ENCODE peak calls at places on chromosomes 12 and 14, in six cellular contexts. L, E, G, A, C and R are unnamed samples.
A peak's percentile ranks its signal among the peaks of the same experiment; 100 is the strongest.

GRCh38 chr12:90940872-90941499 is 14.0 kb downstream of the CCER1 start:
- DNase-seq in L (no peak), C (peak; percentile 55), G (no peak), A (no peak), E (no peak), R (no peak)

GRCh38 chr14:39763402-39763890 is 331.2 kb upstream of the FBXO33 start:
- DNase-seq in L (no peak), A (peak; percentile 7), E (no peak), C (no peak), G (no peak), R (no peak)

GRCh38 chr12:127257366-127257935 is 1009.5 kb upstream of the TMEM132C start:
- DNase-seq in L (no peak), A (no peak), C (no peak), E (no peak), G (no peak), R (no peak)

GRCh38 chr12:49296836-49297694 is 2.1 kb downstream of the PRPH start:
- DNase-seq in A (no peak), C (peak; percentile 62), E (no peak), G (peak; percentile 81), L (no peak), R (peak; percentile 49)

GRCh38 chr14:61260939-61261776 is 20.0 kb downstream of the TMEM30B start:
- DNase-seq in C (peak; percentile 65), G (no peak), A (no peak), E (no peak), L (no peak), R (no peak)

GRCh38 chr12:64687816-64688599 is 71.2 kb downstream of the GNS start:
- DNase-seq in G (no peak), A (no peak), L (no peak), E (no peak), C (no peak), R (no peak)

GRCh38 chr12:42985506-42985905 is 396.0 kb upstream of the PRICKLE1 start:
- DNase-seq in E (no peak), C (no peak), A (no peak), G (no peak), L (no peak), R (no peak)

GRCh38 chr14:105050551-105050897 is 14.7 kb downstream of the GPR132 start:
- DNase-seq in L (no peak), E (no peak), G (no peak), C (peak; percentile 16), A (no peak), R (peak; percentile 84)

GRCh38 chr12:120365675-120366340 is 3.2 kb downstream of the MSI1 start:
- DNase-seq in L (no peak), E (no peak), A (no peak), C (no peak), G (no peak), R (no peak)

GRCh38 chr12:115871714-115872113 is 405.8 kb downstream of the MED13L start:
- DNase-seq in E (no peak), L (peak; percentile 8), G (no peak), A (no peak), C (peak; percentile 58), R (no peak)

GRCh38 chr12:25058012-25058411 is 109.1 kb upstream of the BCAT1 start:
- DNase-seq in C (no peak), A (no peak), G (no peak), E (no peak), L (no peak), R (no peak)

GRCh38 chr14:45359766-45360165 is 106.8 kb upstream of the MIS18BP1 start:
- DNase-seq in E (no peak), A (no peak), C (no peak), L (no peak), G (no peak), R (no peak)

GRCh38 chr14:94322648-94323570 is at the start of gene SERPINA6:
- DNase-seq in C (no peak), E (no peak), A (no peak), L (no peak), G (no peak), R (no peak)

GRCh38 chr14:32593290-32593942 is 264.3 kb downstream of the AKAP6 start:
- DNase-seq in L (no peak), E (no peak), A (no peak), G (no peak), C (no peak), R (no peak)

GRCh38 chr12:24977711-24978110 is 28.8 kb upstream of the BCAT1 start:
- DNase-seq in C (no peak), G (no peak), L (no peak), E (no peak), A (no peak), R (no peak)

GRCh38 chr12:68521321-68521839 is 89.3 kb upstream of the RAP1B start:
- DNase-seq in L (no peak), A (no peak), E (no peak), G (no peak), C (no peak), R (no peak)

GRCh38 chr14:90523544-90523943 is 126.7 kb downstream of the CALM1 start:
- DNase-seq in C (no peak), G (no peak), E (no peak), L (no peak), A (no peak), R (no peak)

GRCh38 chr14:38430522-38430921 is 174.6 kb upstream of the CLEC14A start:
- DNase-seq in A (no peak), E (no peak), L (no peak), C (no peak), G (no peak), R (no peak)

GRCh38 chr12:60935981-60936761 is 1324.0 kb upstream of the USP15 start:
- DNase-seq in L (no peak), A (no peak), C (no peak), E (no peak), G (no peak), R (no peak)

GRCh38 chr12:116650062-116650461 is 87.8 kb downstream of the SPRING1 start:
- DNase-seq in L (no peak), C (no peak), E (no peak), G (no peak), A (no peak), R (no peak)

GRCh38 chr14:105281354-105282097 is 19.3 kb downstream of the BRF1 start:
- DNase-seq in A (no peak), C (no peak), G (no peak), L (no peak), E (no peak), R (peak; percentile 58)

GRCh38 chr14:50954811-50955372 is 10.6 kb upstream of the PYGL start:
- DNase-seq in A (no peak), C (peak; percentile 23), L (no peak), G (no peak), E (no peak), R (no peak)

GRCh38 chr12:92619026-92619425 is 83.8 kb upstream of the PLEKHG7 start:
- DNase-seq in G (no peak), C (no peak), A (no peak), L (no peak), E (no peak), R (no peak)

GRCh38 chr12:57099062-57099714 is 10.3 kb downstream of the NAB2 start:
- DNase-seq in L (no peak), G (no peak), C (no peak), E (no peak), A (no peak), R (no peak)

GRCh38 chr12:4276524-4277204 is 3.1 kb downstream of the CCND2 start:
- DNase-seq in C (peak; percentile 67), L (peak; percentile 64), G (peak; percentile 90), E (no peak), A (peak; percentile 78), R (no peak)

GRCh38 chr12:4277856-4278581 is 4.5 kb downstream of the CCND2 start:
- DNase-seq in L (no peak), E (no peak), A (no peak), G (no peak), C (no peak), R (no peak)

GRCh38 chr12:4279120-4279690 is 5.6 kb downstream of the CCND2 start:
- DNase-seq in A (no peak), E (no peak), C (no peak), G (no peak), L (no peak), R (no peak)

GRCh38 chr12:4277205-4277543 is 3.6 kb downstream of the CCND2 start:
- DNase-seq in L (no peak), C (no peak), G (no peak), A (no peak), E (no peak), R (no peak)

GRCh38 chr12:4278582-4278939 is 5.0 kb downstream of the CCND2 start:
- DNase-seq in L (no peak), G (peak; percentile 36), C (no peak), E (no peak), A (no peak), R (peak; percentile 93)
- TF ChIP-seq POLR2AphosphoS5 in L (peak; percentile 34), G (peak; percentile 18), C (no peak), E (no peak), A (peak; percentile 24), R (no peak)

DNA sequence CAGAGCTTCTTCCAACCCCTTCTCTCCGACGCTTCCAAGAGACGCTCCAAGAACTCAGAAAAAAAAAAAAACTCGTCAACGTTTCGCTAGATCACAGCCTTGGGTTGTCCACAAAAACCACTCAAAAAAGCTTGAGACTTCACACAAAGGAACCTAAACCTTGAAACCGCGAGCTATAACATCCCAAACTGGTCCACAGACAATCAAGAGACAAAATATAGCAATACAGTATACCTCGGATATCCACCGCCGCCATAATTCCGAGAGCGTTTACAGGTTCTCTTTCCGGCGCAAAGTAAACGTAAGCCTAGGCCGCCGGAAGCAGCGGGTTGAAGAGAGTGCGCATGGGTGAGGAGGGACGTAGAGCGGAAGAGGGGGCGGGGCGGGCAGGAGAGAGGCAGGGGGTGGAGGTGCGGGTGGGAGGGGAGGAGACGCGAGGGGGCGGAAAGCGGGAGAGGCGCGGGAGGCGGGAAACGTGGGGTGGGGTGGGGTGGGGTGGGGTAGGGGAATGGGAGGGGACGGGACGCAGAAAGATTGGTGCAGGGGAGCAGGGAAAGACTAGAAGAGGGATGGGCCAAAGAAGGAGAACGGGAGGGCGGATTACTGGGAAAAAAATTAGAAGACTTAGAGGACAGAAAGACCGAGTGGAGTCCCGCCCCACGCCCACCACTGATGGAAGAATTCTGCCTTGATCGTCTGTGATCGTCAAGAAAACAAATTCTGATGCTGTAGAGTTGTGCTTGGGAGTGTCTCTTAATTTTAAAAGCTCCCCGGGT is at the start of gene MED6:
- DNase-seq in A (peak; percentile 69), E (peak; percentile 90), G (peak; percentile 91), C (peak; percentile 82), L (peak; percentile 71), R (peak; percentile 87)
- TF ChIP-seq POLR2A in A (peak; percentile 81), E (peak; percentile 10), G (peak; percentile 89), C (no peak), L (peak; percentile 73), R (no peak)

GRCh38 chr14:103562135-103562384 is 397 bp downstream of the BAG5 start:
- DNase-seq in E (no peak), L (no peak), C (no peak), A (no peak), G (no peak), R (no peak)
- TF ChIP-seq POLR2AphosphoS5 in E (no peak), L (peak; percentile 13), C (no peak), A (no peak), G (no peak), R (no peak)

DNA sequence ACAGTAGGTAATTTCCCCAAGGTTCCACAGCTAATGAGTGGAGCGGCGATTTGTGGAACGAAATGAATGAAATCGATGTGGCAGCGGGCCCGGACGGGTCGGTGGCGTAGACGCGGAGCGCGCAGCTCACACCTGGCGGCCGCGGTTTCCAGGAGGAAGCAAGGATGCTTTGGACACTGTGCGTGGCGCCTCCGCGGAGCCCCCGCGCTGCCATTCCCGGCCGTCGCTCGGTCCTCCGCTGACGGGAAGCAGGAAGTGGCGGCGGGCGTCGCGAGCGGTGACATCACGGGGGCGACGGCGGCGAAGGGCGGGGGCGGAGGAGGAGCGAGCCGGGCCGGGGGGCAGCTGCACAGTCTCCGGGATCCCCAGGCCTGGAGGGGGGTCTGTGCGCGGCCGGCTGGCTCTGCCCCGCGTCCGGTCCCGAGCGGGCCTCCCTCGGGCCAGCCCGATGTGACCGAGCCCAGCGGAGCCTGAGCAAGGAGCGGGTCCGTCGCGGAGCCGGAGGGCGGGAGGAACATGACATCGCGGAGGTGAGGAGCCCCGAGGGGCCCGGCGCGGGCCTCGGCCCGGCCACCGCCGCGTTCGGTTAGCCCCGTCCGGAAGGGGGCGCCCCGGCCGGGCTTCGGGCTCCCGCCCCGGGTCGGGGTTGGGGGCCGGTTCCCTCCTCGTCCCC is at the start of gene PTPN11:
- DNase-seq in G (peak; percentile 99), E (peak; percentile 88), L (peak; percentile 70), C (peak; percentile 45), A (no peak), R (peak; percentile 99)
- TF ChIP-seq POLR2A in G (peak; percentile 88), E (peak; percentile 82), L (peak; percentile 98), C (peak; percentile 77), A (peak; percentile 99), R (peak; percentile 78)